ENCODE peak calls at places on chromosome 1, in six cellular contexts. A, G, J, U, D and E are unnamed samples.

GRCh38 chr1:47709302-47710074 is 271.6 kb downstream of the FOXD2 start:
- DNase-seq in A (peak), G (peak), J (no peak), U (no peak), D (no peak), E (peak)

GRCh38 chr1:47231314-47232186 is 475 bp downstream of the TAL1 start:
- DNase-seq in A (no peak), G (peak), J (peak), U (peak), D (no peak), E (peak)

GRCh38 chr1:230261918-230262650 is 164.0 kb downstream of the PGBD5 start:
- DNase-seq in A (no peak), G (no peak), J (no peak), U (no peak), D (no peak), E (no peak)

GRCh38 chr1:64231153-64231552 is 27.7 kb downstream of the UBE2U start:
- DNase-seq in A (no peak), G (no peak), J (no peak), U (no peak), D (peak), E (no peak)

GRCh38 chr1:112337028-112337531 is 58.9 kb upstream of the CTTNBP2NL start:
- DNase-seq in A (peak), G (peak), J (peak), U (no peak), D (peak), E (peak)

GRCh38 chr1:231731262-231731661 is 104.7 kb downstream of the DISC1 start:
- DNase-seq in A (no peak), G (no peak), J (no peak), U (no peak), D (no peak), E (no peak)

GRCh38 chr1:6208723-6209660 is 3.1 kb downstream of the RNF207 start:
- DNase-seq in A (no peak), G (peak), J (peak), U (no peak), D (no peak), E (peak)

GRCh38 chr1:43569175-43569574 is 38.5 kb downstream of the PTPRF start:
- DNase-seq in A (no peak), G (no peak), J (no peak), U (no peak), D (no peak), E (no peak)

GRCh38 chr1:198121058-198121829 is 35.6 kb upstream of the NEK7 start:
- DNase-seq in A (peak), G (peak), J (peak), U (no peak), D (no peak), E (no peak)

GRCh38 chr1:31762726-31763670 is 1.1 kb downstream of the ADGRB2 start:
- DNase-seq in A (peak), G (peak), J (peak), U (no peak), D (peak), E (peak)

GRCh38 chr1:10904396-10905358 is 107.8 kb upstream of the TARDBP start:
- DNase-seq in A (no peak), G (no peak), J (no peak), U (no peak), D (no peak), E (peak)

GRCh38 chr1:113983826-113984225 is 4.6 kb downstream of the OLFML3 start:
- DNase-seq in A (no peak), G (no peak), J (no peak), U (no peak), D (no peak), E (no peak)

GRCh38 chr1:43129334-43129733 is 42.8 kb downstream of the EBNA1BP2 start:
- DNase-seq in A (no peak), G (no peak), J (no peak), U (no peak), D (no peak), E (no peak)

GRCh38 chr1:89771991-89772560 is 48.8 kb upstream of the LRRC8D start:
- DNase-seq in A (no peak), G (peak), J (no peak), U (no peak), D (no peak), E (no peak)

GRCh38 chr1:11842154-11843041 is 5.2 kb downstream of the NPPA start:
- DNase-seq in A (no peak), G (peak), J (peak), U (peak), D (peak), E (peak)

GRCh38 chr1:246576709-246577032 is 10.4 kb downstream of the CNST start:
- DNase-seq in A (no peak), G (peak), J (no peak), U (no peak), D (no peak), E (no peak)

GRCh38 chr1:246579818-246580217 is 13.6 kb downstream of the CNST start:
- DNase-seq in A (no peak), G (peak), J (no peak), U (no peak), D (no peak), E (no peak)

GRCh38 chr1:246580497-246581047 is 14.3 kb downstream of the CNST start:
- DNase-seq in A (no peak), G (no peak), J (no peak), U (no peak), D (no peak), E (no peak)

GRCh38 chr1:246577082-246577719 is 10.9 kb downstream of the CNST start:
- DNase-seq in A (no peak), G (peak), J (no peak), U (no peak), D (no peak), E (no peak)

GRCh38 chr1:246577720-246578106 is 11.5 kb downstream of the CNST start:
- DNase-seq in A (no peak), G (peak), J (peak), U (no peak), D (no peak), E (no peak)
- TF ChIP-seq MYC in A (no peak), G (no peak), J (no peak), U (no peak), D (no peak), E (no peak)

DNA sequence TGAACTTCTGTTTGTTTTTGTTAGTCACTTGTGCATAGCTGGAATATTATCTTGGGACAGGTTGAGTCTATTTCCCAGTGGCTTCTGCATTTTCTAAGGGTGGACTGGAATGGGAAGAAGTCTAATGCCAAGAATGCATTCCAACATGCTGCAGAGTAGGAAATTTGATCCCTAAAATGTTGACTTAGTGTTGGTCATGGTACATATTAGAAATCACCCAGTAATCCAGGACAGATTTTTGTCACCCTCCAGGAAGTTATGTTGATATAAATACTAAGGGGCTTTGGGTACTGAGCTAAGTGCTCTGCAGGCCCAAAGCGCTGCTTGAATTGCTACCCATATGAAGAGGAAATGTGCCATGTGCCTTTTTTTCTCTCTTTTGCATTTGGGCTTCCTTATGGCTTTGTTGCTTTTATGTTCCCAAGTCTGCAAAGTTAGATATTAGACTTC is 10.0 kb downstream of the ARID1A start:
- DNase-seq in A (peak), G (no peak), J (peak), U (no peak), D (peak), E (no peak)
- H3K4me3 ChIP-seq in A (no peak), G (no peak), J (no peak), U (peak), D (peak), E (no peak)

DNA sequence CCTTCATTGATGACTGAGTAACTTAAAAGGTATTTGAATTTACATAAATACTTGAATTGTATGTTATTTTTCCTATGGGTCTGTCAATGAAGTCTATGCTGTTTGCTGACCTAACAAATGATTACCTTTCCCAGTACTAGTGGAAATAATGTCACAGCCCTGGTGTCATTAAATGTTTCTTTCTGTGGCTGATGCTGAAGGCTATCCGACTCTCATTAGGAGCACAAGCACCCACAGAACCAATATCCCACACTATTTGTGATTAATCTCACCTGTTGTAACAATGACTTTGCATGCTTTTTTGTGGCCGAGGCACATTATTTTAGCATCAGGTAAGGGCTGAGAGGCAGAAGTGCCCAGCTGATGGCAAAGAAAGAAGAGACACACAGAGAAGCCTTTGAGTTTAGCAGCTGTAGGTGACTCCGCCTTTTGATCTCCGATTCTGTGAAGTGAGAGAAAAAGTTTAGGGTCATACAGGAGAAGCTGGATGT is 25.8 kb upstream of the TRIM45 start:
- DNase-seq in A (no peak), G (no peak), J (no peak), U (no peak), D (no peak), E (no peak)
- TF ChIP-seq MAX in A (no peak), G (no peak), J (no peak), U (no peak), D (no peak), E (no peak)

DNA sequence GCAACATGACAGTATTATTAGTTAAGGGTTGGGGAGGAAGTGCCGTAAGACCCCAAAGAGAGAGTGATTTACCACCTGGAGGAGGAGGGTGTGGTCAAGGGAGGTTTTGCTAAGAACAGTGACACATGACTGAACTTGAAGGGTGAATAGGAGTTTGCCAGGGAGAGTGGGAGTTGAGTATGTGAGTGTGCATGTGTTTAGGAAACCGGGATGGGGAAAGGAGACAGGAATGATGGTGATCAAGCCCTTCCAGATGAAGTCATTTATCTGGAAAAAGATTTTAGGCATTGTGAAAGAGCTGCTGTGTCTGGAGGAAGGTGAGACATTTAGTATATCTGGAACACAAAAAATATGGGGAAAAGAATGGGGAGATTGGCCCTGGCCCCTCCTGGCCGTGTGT is 28.1 kb upstream of the IL10 start:
- DNase-seq in A (no peak), G (no peak), J (no peak), U (no peak), D (no peak), E (no peak)
- TF ChIP-seq MYC in A (no peak), G (no peak), J (no peak), U (no peak), D (no peak), E (no peak)

GRCh38 chr1:21160263-21160662 is 16.4 kb downstream of the EIF4G3 start:
- DNase-seq in A (no peak), G (no peak), J (no peak), U (no peak), D (no peak), E (no peak)
- H3K4me3 ChIP-seq in A (no peak), G (no peak), J (no peak), U (no peak), D (no peak), E (no peak)

GRCh38 chr1:218735436-218735835 is 390.3 kb downstream of the TGFB2 start:
- DNase-seq in A (no peak), G (no peak), J (no peak), U (no peak), D (no peak), E (no peak)
- TF ChIP-seq MAX in A (no peak), G (no peak), J (no peak), U (no peak), D (no peak), E (no peak)